ENCODE peak calls at places on chromosome 4, in six cellular contexts. B is stimulated activated CD4-positive, alpha-beta T cell treated with anti-CD3 and anti-CD28 coated beads, Interleukin-2, amount 100 ng/mL, for 24 hours; K is NCI-H1105; Y is GM13976; A is PC-3; N is foreskin fibroblast. M is an unnamed sample.

GRCh38 chr4:22502895-22503814 is 12.7 kb downstream of the ADGRA3 start:
- DNase-seq in N (peak), A (peak), Y (no peak), B (no peak), K (no peak), M (no peak)

GRCh38 chr4:163540977-163541376 is 46.5 kb downstream of the TMA16 start:
- DNase-seq in B (no peak), Y (no peak), A (peak), K (no peak), N (peak), M (no peak)

GRCh38 chr4:127236875-127237274 is 395.9 kb upstream of the INTU start:
- DNase-seq in B (no peak), N (peak), A (no peak), Y (no peak), K (no peak), M (no peak)

GRCh38 chr4:41212221-41213203 is 1.8 kb downstream of the APBB2 start:
- DNase-seq in A (peak), B (no peak), N (peak), Y (peak), K (no peak), M (no peak)

GRCh38 chr4:3136454-3136853 is 62.0 kb downstream of the HTT start:
- DNase-seq in A (peak), Y (no peak), K (no peak), N (peak), B (no peak), M (no peak)

GRCh38 chr4:152100378-152101201 is 339.8 kb upstream of the GATB start:
- DNase-seq in K (no peak), Y (no peak), N (no peak), A (peak), B (peak), M (no peak)

GRCh38 chr4:147837435-147837834 is 105.5 kb downstream of the ARHGAP10 start:
- DNase-seq in K (no peak), N (no peak), A (peak), Y (no peak), B (no peak), M (no peak)

GRCh38 chr4:140408974-140409373 is 18.5 kb downstream of the CLGN start:
- DNase-seq in A (no peak), B (no peak), K (no peak), N (no peak), Y (no peak), M (no peak)